ENCODE peak calls at places on chromosomes 12 and 14, in five cellular contexts. B, T, X, R and K are unnamed samples.
A peak's percentile ranks its signal among the peaks of the same experiment; 100 is the strongest.

GRCh38 chr14:77344597-77344996 is 23.8 kb downstream of the GSTZ1 start:
- DNase-seq in B (no peak), T (no peak), X (no peak), R (peak; percentile 59), K (no peak)

GRCh38 chr14:69945905-69946304 is 66.7 kb downstream of the SMOC1 start:
- DNase-seq in B (no peak), T (no peak), X (no peak), R (no peak), K (no peak)

GRCh38 chr12:112518336-112518735 is 99.6 kb downstream of the PTPN11 start:
- DNase-seq in B (no peak), T (no peak), X (no peak), R (no peak), K (no peak)

GRCh38 chr12:52515927-52516831 is 4.0 kb downstream of the KRT5 start:
- DNase-seq in B (no peak), T (no peak), X (no peak), R (no peak), K (no peak)

GRCh38 chr14:33809456-33809855 is 141.4 kb downstream of the EGLN3 start:
- DNase-seq in B (no peak), T (no peak), X (no peak), R (no peak), K (no peak)

GRCh38 chr12:94930216-94930654 is 73.3 kb downstream of the NDUFA12 start:
- DNase-seq in B (no peak), T (no peak), X (no peak), R (no peak), K (no peak)

GRCh38 chr14:36069535-36069900 is 107.0 kb downstream of the PTCSC3 start:
- DNase-seq in B (peak; percentile 47), T (no peak), X (peak; percentile 58), R (peak; percentile 17), K (no peak)

GRCh38 chr14:75864352-75864751 is 117.4 kb downstream of the TGFB3 start:
- DNase-seq in B (no peak), T (no peak), X (no peak), R (peak; percentile 92), K (no peak)

GRCh38 chr14:55512421-55512820 is 67.6 kb upstream of the KTN1 start:
- DNase-seq in B (no peak), T (no peak), X (no peak), R (peak; percentile 37), K (no peak)

GRCh38 chr14:31703056-31703455 is 141.9 kb downstream of the NUBPL start:
- DNase-seq in B (no peak), T (no peak), X (no peak), R (peak; percentile 1), K (no peak)

GRCh38 chr12:6647083-6647604 is at the start of gene ACRBP:
- DNase-seq in B (peak; percentile 89), T (peak; percentile 79), X (peak; percentile 88), R (peak; percentile 14), K (peak; percentile 85)

GRCh38 chr14:64293976-64294671 is at the start of gene ESR2:
- DNase-seq in B (peak; percentile 51), T (no peak), X (peak; percentile 75), R (peak; percentile 36), K (no peak)

GRCh38 chr14:35332517-35333346 is 40.5 kb downstream of the PSMA6 start:
- DNase-seq in B (no peak), T (no peak), X (no peak), R (no peak), K (no peak)

GRCh38 chr12:32587536-32588346 is 91.4 kb upstream of the DNM1L start:
- DNase-seq in B (no peak), T (no peak), X (no peak), R (no peak), K (no peak)

GRCh38 chr14:54226103-54226502 is 170.7 kb upstream of the CDKN3 start:
- DNase-seq in B (no peak), T (no peak), X (no peak), R (peak; percentile 20), K (no peak)

GRCh38 chr12:114213055-114213561 is 192.8 kb downstream of the TBX5 start:
- DNase-seq in B (no peak), T (no peak), X (no peak), R (no peak), K (no peak)

GRCh38 chr14:58960945-58961731 is 227.3 kb upstream of the DAAM1 start:
- DNase-seq in B (no peak), T (no peak), X (no peak), R (no peak), K (no peak)

GRCh38 chr14:69647216-69647615 is 35.8 kb downstream of the SUSD6 start:
- DNase-seq in B (no peak), T (no peak), X (no peak), R (peak; percentile 43), K (no peak)

GRCh38 chr14:103390605-103391004 is 5.4 kb downstream of the MARK3 start:
- DNase-seq in B (no peak), T (no peak), X (no peak), R (no peak), K (no peak)
- H3K27ac ChIP-seq in B (no peak overlapping the region), T (no peak overlapping the region), X (peak overlapping the region; percentile 5), R (no peak overlapping the region), K (no peak overlapping the region)

GRCh38 chr12:82896979-82897378 is 210.3 kb downstream of the TMTC2 start:
- DNase-seq in B (no peak), T (no peak), X (no peak), R (peak; percentile 41), K (no peak)
- TF ChIP-seq CTCF in B (no peak), T (no peak), X (no peak), R (no peak), K (no peak)

GRCh38 chr12:122371475-122372045 is 50.9 kb downstream of the CLIP1 start:
- DNase-seq in B (no peak), T (no peak), X (no peak), R (no peak), K (no peak)

GRCh38 chr12:122374707-122375106 is 47.8 kb downstream of the CLIP1 start:
- DNase-seq in B (no peak), T (no peak), X (no peak), R (no peak), K (no peak)
- H3K27ac ChIP-seq in B (no peak overlapping the region), T (peak overlapping the region; percentile 78), X (no peak overlapping the region), R (no peak overlapping the region), K (peak overlapping the region; percentile 90)

GRCh38 chr14:102510616-102511520 is 1.3 kb upstream of the ANKRD9 start:
- DNase-seq in B (no peak), T (no peak), X (peak; percentile 88), R (no peak), K (no peak)

GRCh38 chr14:102508410-102508773 is 1.2 kb downstream of the ANKRD9 start:
- DNase-seq in B (peak; percentile 69), T (no peak), X (no peak), R (no peak), K (no peak)

GRCh38 chr14:102508774-102509743 is 517 bp downstream of the ANKRD9 start:
- DNase-seq in B (peak; percentile 79), T (no peak), X (peak; percentile 53), R (peak; percentile 41), K (peak; percentile 84)

GRCh38 chr14:102511538-102511937 is 2.0 kb upstream of the ANKRD9 start:
- DNase-seq in B (no peak), T (no peak), X (no peak), R (no peak), K (no peak)

GRCh38 chr14:102509744-102510615 is at the start of gene ANKRD9:
- DNase-seq in B (peak; percentile 96), T (peak; percentile 93), X (peak; percentile 97), R (peak; percentile 89), K (peak; percentile 79)
- TF ChIP-seq CTCF in B (no peak), T (no peak), X (no peak), R (no peak), K (no peak)

GRCh38 chr12:104567832-104568490 is 111.2 kb downstream of the CHST11 start:
- DNase-seq in B (no peak), T (no peak), X (no peak), R (no peak), K (no peak)

GRCh38 chr12:104569348-104570173 is 112.8 kb downstream of the CHST11 start:
- DNase-seq in B (peak; percentile 51), T (peak; percentile 35), X (no peak), R (no peak), K (no peak)

GRCh38 chr12:104568881-104569280 is 112.1 kb downstream of the CHST11 start:
- DNase-seq in B (no peak), T (no peak), X (no peak), R (no peak), K (no peak)

GRCh38 chr12:104570174-104570907 is 113.6 kb downstream of the CHST11 start:
- DNase-seq in B (no peak), T (no peak), X (no peak), R (no peak), K (no peak)

GRCh38 chr12:104571328-104571727 is 114.6 kb downstream of the CHST11 start:
- DNase-seq in B (no peak), T (no peak), X (no peak), R (no peak), K (no peak)
- H3K27ac ChIP-seq in B (no peak overlapping the region), T (no peak overlapping the region), X (no peak overlapping the region), R (no peak overlapping the region), K (no peak overlapping the region)

GRCh38 chr12:18552829-18553228 is 185.0 kb downstream of the PLCZ1 start:
- DNase-seq in B (no peak), T (no peak), X (no peak), R (no peak), K (no peak)
- TF ChIP-seq CTCF in B (no peak), T (no peak), X (no peak), R (peak; percentile 7), K (no peak)

DNA sequence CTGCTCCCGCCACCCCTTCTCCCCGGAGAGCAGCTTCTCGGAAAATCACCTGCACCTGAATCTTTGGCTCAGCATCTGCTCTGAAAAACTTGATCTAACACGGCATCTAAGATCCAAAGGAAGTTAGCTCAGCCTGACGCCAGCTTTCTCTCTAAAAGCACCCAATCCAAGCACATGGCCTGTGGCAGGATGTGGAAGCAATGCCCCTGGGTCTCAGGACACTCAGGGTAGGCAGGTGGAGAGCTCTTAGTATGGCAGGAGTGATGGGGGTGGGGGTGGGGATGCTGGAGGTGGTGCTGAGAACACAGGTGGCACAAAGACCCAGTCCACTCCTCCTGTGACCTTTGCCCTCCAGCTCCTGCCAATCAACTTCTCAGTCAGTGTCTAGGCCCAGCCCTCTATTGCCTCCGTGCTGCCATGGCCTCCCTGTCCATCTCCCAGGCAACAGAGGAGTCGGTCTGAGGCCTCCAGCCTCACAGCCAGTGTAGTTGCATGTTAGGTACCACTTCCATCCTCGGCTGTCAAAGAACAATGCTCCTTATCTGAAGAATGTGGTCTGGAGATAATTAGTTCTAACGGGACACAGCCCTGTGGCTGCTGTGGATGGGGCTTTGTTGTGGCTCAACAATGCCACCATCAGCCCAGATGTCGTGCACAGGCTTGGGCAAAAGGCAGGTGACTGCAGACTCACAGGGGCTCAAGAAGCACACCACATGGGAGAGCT is 180.0 kb upstream of the C14orf180 start:
- DNase-seq in B (no peak), T (no peak), X (peak; percentile 24), R (no peak), K (no peak)
- H3K27ac ChIP-seq in B (no peak overlapping the region), T (no peak overlapping the region), X (no peak overlapping the region), R (no peak overlapping the region), K (no peak overlapping the region)